ENCODE peak calls at places on chromosomes 11 and 22, in ten cellular contexts. C is GM23338, X is fibroblast of villous mesenchyme, I is osteocyte, T is left ventricle myocardium inferior, Y is ovary, P is IMR-90, W is epithelial cell of proximal tubule, H is GM10248, F is uterus. U is an unnamed sample.

GRCh38 chr11:1946812-1947480 is at the start of gene MRPL23:
- DNase-seq in C (no peak), X (no peak), I (no peak), T (peak), Y (no peak), P (no peak), W (no peak), H (no peak), F (no peak), U (no peak)

GRCh38 chr11:44113572-44113971 is 18.1 kb downstream of the EXT2 start:
- DNase-seq in C (no peak), X (no peak), I (no peak), T (no peak), Y (no peak), P (no peak), W (no peak), H (no peak), F (no peak), U (no peak)

GRCh38 chr11:74269161-74269809 is 42.2 kb downstream of the P4HA3 start:
- DNase-seq in C (no peak), X (peak), I (no peak), T (no peak), Y (no peak), P (peak), W (no peak), H (no peak), F (no peak), U (no peak)

GRCh38 chr11:82494988-82495432 is 238.7 kb downstream of the FAM181B start:
- DNase-seq in C (peak), X (no peak), I (no peak), T (no peak), Y (no peak), P (no peak), W (no peak), H (peak), F (no peak), U (peak)

GRCh38 chr22:20436309-20437252 is 1.0 kb downstream of the SCARF2 start:
- DNase-seq in C (peak), X (peak), I (no peak), T (no peak), Y (peak), P (peak), W (no peak), H (no peak), F (peak), U (peak)

GRCh38 chr11:33801821-33802413 is 27.6 kb upstream of the FBXO3 start:
- DNase-seq in C (peak), X (no peak), I (no peak), T (no peak), Y (no peak), P (no peak), W (no peak), H (no peak), F (no peak), U (no peak)

GRCh38 chr11:91085985-91086384 is 863.1 kb upstream of the CHORDC1 start:
- DNase-seq in C (no peak), X (peak), I (no peak), T (no peak), Y (no peak), P (no peak), W (no peak), H (no peak), F (no peak), U (no peak)

GRCh38 chr22:50118557-50119168 is 28.9 kb downstream of the MOV10L1 start:
- DNase-seq in C (no peak), X (peak), I (no peak), T (no peak), Y (peak), P (peak), W (peak), H (peak), F (peak), U (no peak)

GRCh38 chr11:117643606-117644300 is 153.3 kb downstream of the DSCAML1 start:
- DNase-seq in C (no peak), X (no peak), I (no peak), T (no peak), Y (no peak), P (no peak), W (no peak), H (no peak), F (no peak), U (no peak)

GRCh38 chr22:25114369-25115362 is 85.0 kb upstream of the CRYBB3 start:
- DNase-seq in C (no peak), X (no peak), I (no peak), T (no peak), Y (no peak), P (no peak), W (no peak), H (no peak), F (no peak), U (no peak)

GRCh38 chr11:32311351-32312077 is 123.8 kb downstream of the WT1 start:
- DNase-seq in C (no peak), X (no peak), I (no peak), T (no peak), Y (no peak), P (no peak), W (no peak), H (no peak), F (no peak), U (no peak)

GRCh38 chr11:70481625-70482528 is 83.5 kb downstream of the CTTN start:
- DNase-seq in C (no peak), X (peak), I (no peak), T (peak), Y (no peak), P (peak), W (peak), H (no peak), F (no peak), U (no peak)

GRCh38 chr11:87263979-87264378 is 226.2 kb downstream of the TMEM135 start:
- DNase-seq in C (no peak), X (no peak), I (no peak), T (no peak), Y (no peak), P (peak), W (no peak), H (no peak), F (no peak), U (no peak)

GRCh38 chr11:70220136-70220535 is 17.0 kb downstream of the FADD start:
- DNase-seq in C (no peak), X (no peak), I (no peak), T (no peak), Y (no peak), P (no peak), W (no peak), H (no peak), F (no peak), U (no peak)

GRCh38 chr11:68223275-68223674 is 10.2 kb upstream of the KMT5B start:
- DNase-seq in C (no peak), X (no peak), I (no peak), T (no peak), Y (no peak), P (no peak), W (no peak), H (no peak), F (no peak), U (no peak)

GRCh38 chr22:47213571-47214230 is 451.3 kb downstream of the TBC1D22A start:
- DNase-seq in C (peak), X (peak), I (peak), T (no peak), Y (no peak), P (no peak), W (no peak), H (peak), F (no peak), U (peak)

GRCh38 chr11:125451400-125452124 is 44.5 kb downstream of the FEZ1 start:
- DNase-seq in C (peak), X (no peak), I (peak), T (peak), Y (peak), P (peak), W (no peak), H (peak), F (peak), U (peak)

GRCh38 chr11:120335928-120336640 is at the start of gene ARHGEF12:
- DNase-seq in C (peak), X (peak), I (peak), T (peak), Y (peak), P (peak), W (no peak), H (peak), F (peak), U (peak)

GRCh38 chr11:111735262-111736116 is 30.7 kb downstream of the PPP2R1B start:
- DNase-seq in C (no peak), X (peak), I (peak), T (peak), Y (peak), P (peak), W (peak), H (no peak), F (peak), U (no peak)

GRCh38 chr11:69368119-69368880 is 74.3 kb downstream of the MYEOV start:
- DNase-seq in C (no peak), X (no peak), I (no peak), T (no peak), Y (no peak), P (no peak), W (no peak), H (no peak), F (no peak), U (no peak)

GRCh38 chr11:75762885-75763284 is 5.7 kb upstream of the DGAT2 start:
- DNase-seq in C (no peak), X (peak), I (no peak), T (no peak), Y (no peak), P (peak), W (no peak), H (no peak), F (no peak), U (no peak)

GRCh38 chr11:9802291-9802861 is 138.5 kb downstream of the SWAP70 start:
- DNase-seq in C (peak), X (peak), I (no peak), T (no peak), Y (no peak), P (peak), W (peak), H (no peak), F (peak), U (no peak)

GRCh38 chr22:39731881-39732555 is 161.5 kb downstream of the CACNA1I start:
- DNase-seq in C (peak), X (no peak), I (no peak), T (no peak), Y (no peak), P (no peak), W (no peak), H (peak), F (no peak), U (no peak)

GRCh38 chr22:35477911-35478582 is 62.6 kb upstream of the RASD2 start:
- DNase-seq in C (no peak), X (peak), I (no peak), T (peak), Y (peak), P (peak), W (peak), H (no peak), F (peak), U (no peak)

GRCh38 chr22:47322854-47323253 is 560.4 kb downstream of the TBC1D22A start:
- DNase-seq in C (no peak), X (no peak), I (peak), T (no peak), Y (no peak), P (no peak), W (no peak), H (no peak), F (no peak), U (no peak)

GRCh38 chr11:2132229-2132620 is 7.0 kb downstream of the IGF2 start:
- DNase-seq in C (no peak), X (no peak), I (no peak), T (no peak), Y (no peak), P (no peak), W (no peak), H (no peak), F (no peak), U (no peak)

GRCh38 chr11:128450882-128451647 is 136.3 kb downstream of the ETS1 start:
- DNase-seq in C (no peak), X (no peak), I (no peak), T (no peak), Y (peak), P (no peak), W (no peak), H (no peak), F (no peak), U (no peak)

GRCh38 chr11:122220321-122220720 is 104.3 kb upstream of the BLID start:
- DNase-seq in C (no peak), X (no peak), I (no peak), T (no peak), Y (no peak), P (peak), W (no peak), H (no peak), F (no peak), U (no peak)

GRCh38 chr11:122214080-122214479 is 98.1 kb upstream of the BLID start:
- DNase-seq in C (no peak), X (no peak), I (no peak), T (no peak), Y (no peak), P (no peak), W (no peak), H (no peak), F (no peak), U (no peak)

GRCh38 chr11:122214567-122214966 is 98.6 kb upstream of the BLID start:
- DNase-seq in C (no peak), X (no peak), I (no peak), T (no peak), Y (no peak), P (peak), W (no peak), H (no peak), F (no peak), U (no peak)

GRCh38 chr11:122213111-122213510 is 97.1 kb upstream of the BLID start:
- DNase-seq in C (no peak), X (no peak), I (no peak), T (no peak), Y (no peak), P (no peak), W (no peak), H (no peak), F (no peak), U (no peak)

GRCh38 chr11:122215244-122215992 is 99.4 kb upstream of the BLID start:
- DNase-seq in C (peak), X (peak), I (peak), T (peak), Y (peak), P (peak), W (no peak), H (peak), F (peak), U (peak)
- TF ChIP-seq CTCF in C (peak), X (peak), I (peak), T (peak), Y (peak), P (peak), W (peak), H (peak), F (peak), U (peak)

GRCh38 chr11:93221539-93221938 is 23.7 kb upstream of the SLC36A4 start:
- DNase-seq in C (no peak), X (no peak), I (no peak), T (no peak), Y (no peak), P (no peak), W (no peak), H (no peak), F (no peak), U (no peak)

GRCh38 chr11:93229876-93230275 is 32.1 kb upstream of the SLC36A4 start:
- DNase-seq in C (no peak), X (no peak), I (no peak), T (no peak), Y (no peak), P (no peak), W (no peak), H (no peak), F (no peak), U (no peak)

GRCh38 chr11:93220078-93220477 is 22.3 kb upstream of the SLC36A4 start:
- DNase-seq in C (no peak), X (no peak), I (no peak), T (no peak), Y (no peak), P (no peak), W (no peak), H (no peak), F (no peak), U (no peak)

DNA sequence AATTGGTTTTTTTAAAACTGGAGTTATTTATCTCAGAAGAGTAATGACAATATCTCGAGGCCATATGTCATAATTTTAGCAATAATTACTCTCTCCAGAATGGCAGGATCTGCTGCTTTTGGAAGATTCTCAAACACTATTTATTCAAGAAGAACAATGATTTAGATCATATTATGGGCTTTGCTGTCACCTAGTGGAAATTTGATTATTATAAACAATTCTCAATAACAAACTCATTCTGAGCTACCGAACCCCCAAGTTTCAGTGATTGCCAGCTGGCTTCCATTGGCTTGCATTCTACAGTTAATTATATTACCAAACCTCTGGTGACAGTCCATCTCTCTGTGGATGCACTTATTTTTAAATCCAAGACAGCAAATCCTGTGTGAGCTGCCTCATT is 27.9 kb upstream of the SLC36A4 start:
- DNase-seq in C (peak), X (peak), I (no peak), T (no peak), Y (no peak), P (peak), W (no peak), H (peak), F (no peak), U (peak)
- TF ChIP-seq CTCF in C (no peak), X (peak), I (peak), T (peak), Y (peak), P (peak), W (peak), H (peak), F (peak), U (no peak)

DNA sequence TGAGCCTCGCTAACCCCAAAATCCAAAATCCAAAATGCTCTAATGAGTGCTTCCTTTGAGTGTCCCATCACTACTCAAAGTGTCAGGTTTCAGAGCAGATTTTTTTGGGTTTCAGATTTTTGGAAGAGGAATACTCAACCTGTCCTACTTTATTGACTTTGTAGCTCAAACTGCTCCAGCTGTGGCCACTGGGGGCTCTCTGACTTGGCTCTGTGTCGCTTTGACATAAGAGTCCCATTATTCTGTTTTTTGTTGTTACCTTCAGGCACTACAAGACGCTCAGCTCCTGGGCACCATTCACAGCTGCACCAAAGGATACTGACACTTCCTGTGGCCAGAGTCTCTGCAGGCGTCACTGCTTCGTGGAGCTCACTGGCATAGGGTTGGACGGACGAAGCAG is 41.1 kb downstream of the PHF21B start:
- DNase-seq in C (peak), X (no peak), I (no peak), T (no peak), Y (no peak), P (no peak), W (no peak), H (no peak), F (no peak), U (no peak)
- TF ChIP-seq CTCF in C (peak), X (no peak), I (no peak), T (no peak), Y (no peak), P (no peak), W (peak), H (no peak), F (no peak), U (no peak)

GRCh38 chr22:17791196-17791595 is 16.9 kb upstream of the BID start:
- DNase-seq in C (no peak), X (no peak), I (no peak), T (no peak), Y (no peak), P (no peak), W (no peak), H (no peak), F (no peak), U (no peak)
- TF ChIP-seq CTCF in C (peak), X (no peak), I (no peak), T (no peak), Y (no peak), P (no peak), W (no peak), H (no peak), F (no peak), U (no peak)